ENCODE peak calls at places on chromosome 17, in nine cellular contexts. D is ACHN; W is LNCaP clone FGC; C is Calu3; N is stimulated activated CD4-positive, alpha-beta T cell treated with anti-CD3 and anti-CD28 coated beads, Interleukin-15, amount 100 ng/mL, for 1 hour; M is left ventricle myocardium superior; L is kidney glomerular epithelial cell; S is WERI-Rb-1; J is AG04449. G is an unnamed sample.

GRCh38 chr17:39923836-39924690 is 3.3 kb downstream of the ORMDL3 start:
- DNase-seq in N (no peak), M (no peak), S (no peak), C (peak), J (no peak), W (no peak), D (no peak), L (no peak), G (no peak)

GRCh38 chr17:79218825-79219200 is 144.2 kb downstream of the ENGASE start:
- DNase-seq in L (no peak), M (no peak), C (no peak), W (no peak), D (no peak), N (no peak), J (no peak), S (no peak), G (no peak)

GRCh38 chr17:81538651-81539570 is 10.7 kb downstream of the FSCN2 start:
- DNase-seq in M (no peak), N (no peak), S (no peak), L (no peak), D (no peak), W (no peak), J (no peak), C (no peak), G (no peak)

GRCh38 chr17:66675991-66676371 is 158.9 kb upstream of the CACNG5 start:
- DNase-seq in M (no peak), J (no peak), S (no peak), L (no peak), C (peak), D (no peak), N (no peak), W (peak), G (no peak)

GRCh38 chr17:79022507-79022991 is 1.4 kb upstream of the C1QTNF1 start:
- DNase-seq in S (no peak), M (peak), J (no peak), D (no peak), C (no peak), L (no peak), W (no peak), N (no peak), G (no peak)

GRCh38 chr17:8922923-8923322 is 42.6 kb downstream of the PIK3R5 start:
- DNase-seq in W (no peak), S (no peak), N (no peak), L (no peak), C (no peak), J (no peak), D (no peak), M (no peak), G (no peak)

GRCh38 chr17:40062347-40063033 is at the start of gene THRA:
- DNase-seq in M (peak), C (peak), L (peak), S (peak), J (no peak), W (no peak), D (peak), N (peak), G (no peak)

GRCh38 chr17:17682737-17683675 is 1.7 kb downstream of the RAI1 start:
- DNase-seq in M (peak), J (peak), W (no peak), N (no peak), L (peak), C (peak), D (peak), S (peak), G (no peak)

G was measured in HS-27A.